ENCODE peak calls at places on chromosomes 2 and 18, in ten cellular contexts. One of them, this sample, is unnamed.
A peak's percentile ranks its signal among the peaks of the same experiment; 100 is the strongest.

GRCh38 chr2:165863816-165864221 is 69.8 kb upstream of the GALNT3 start:
- DNase-seq in CD4-positive, CD25-positive, alpha-beta regulatory T cell: peak; percentile 51
- DNase-seq in uterus: no peak
- DNase-seq in heart right ventricle: no peak
- DNase-seq in stomach: no peak
- DNase-seq in neural progenitor cell: peak; percentile 40
- DNase-seq in left ventricle myocardium inferior: no peak
- DNase-seq in GM23248: no peak
- DNase-seq in neuronal stem cell: no peak
- DNase-seq in mesenchymal stem cell: no peak
- DNase-seq in this sample: no peak

GRCh38 chr2:106030287-106031268 is 163.5 kb downstream of the UXS1 start:
- DNase-seq in GM23248: peak; percentile 56
- DNase-seq in heart right ventricle: peak; percentile 36
- DNase-seq in stomach: no peak
- DNase-seq in uterus: peak; percentile 67
- DNase-seq in CD4-positive, CD25-positive, alpha-beta regulatory T cell: no peak
- DNase-seq in neuronal stem cell: no peak
- DNase-seq in left ventricle myocardium inferior: peak; percentile 44
- DNase-seq in neural progenitor cell: no peak
- DNase-seq in mesenchymal stem cell: peak; percentile 64
- DNase-seq in this sample: no peak

GRCh38 chr18:27824275-27824674 is 352.7 kb downstream of the CDH2 start:
- DNase-seq in uterus: no peak
- DNase-seq in left ventricle myocardium inferior: no peak
- DNase-seq in neuronal stem cell: no peak
- DNase-seq in mesenchymal stem cell: no peak
- DNase-seq in GM23248: no peak
- DNase-seq in stomach: no peak
- DNase-seq in heart right ventricle: no peak
- DNase-seq in neural progenitor cell: no peak
- DNase-seq in CD4-positive, CD25-positive, alpha-beta regulatory T cell: no peak
- DNase-seq in this sample: no peak

GRCh38 chr2:113324684-113325160 is 46.0 kb upstream of the PAX8 start:
- DNase-seq in GM23248: peak; percentile 84
- DNase-seq in left ventricle myocardium inferior: peak; percentile 52
- DNase-seq in stomach: peak; percentile 50
- DNase-seq in CD4-positive, CD25-positive, alpha-beta regulatory T cell: peak; percentile 43
- DNase-seq in neuronal stem cell: no peak
- DNase-seq in neural progenitor cell: peak; percentile 84
- DNase-seq in mesenchymal stem cell: peak; percentile 40
- DNase-seq in uterus: peak; percentile 33
- DNase-seq in heart right ventricle: peak; percentile 62
- DNase-seq in this sample: no peak

GRCh38 chr2:64462940-64463339 is 9.0 kb downstream of the LGALSL start:
- DNase-seq in neuronal stem cell: no peak
- DNase-seq in uterus: no peak
- DNase-seq in GM23248: peak; percentile 82
- DNase-seq in CD4-positive, CD25-positive, alpha-beta regulatory T cell: no peak
- DNase-seq in heart right ventricle: no peak
- DNase-seq in mesenchymal stem cell: peak; percentile 27
- DNase-seq in stomach: no peak
- DNase-seq in neural progenitor cell: no peak
- DNase-seq in left ventricle myocardium inferior: no peak
- DNase-seq in this sample: no peak

GRCh38 chr2:48114256-48114655 is 208.0 kb upstream of the FBXO11 start:
- DNase-seq in CD4-positive, CD25-positive, alpha-beta regulatory T cell: peak; percentile 67
- DNase-seq in uterus: no peak
- DNase-seq in mesenchymal stem cell: peak; percentile 82
- DNase-seq in heart right ventricle: no peak
- DNase-seq in neuronal stem cell: no peak
- DNase-seq in stomach: peak; percentile 34
- DNase-seq in neural progenitor cell: no peak
- DNase-seq in left ventricle myocardium inferior: no peak
- DNase-seq in GM23248: peak; percentile 68
- DNase-seq in this sample: peak; percentile 38

GRCh38 chr2:190637903-190638618 is 10.8 kb upstream of the NAB1 start:
- DNase-seq in CD4-positive, CD25-positive, alpha-beta regulatory T cell: no peak
- DNase-seq in left ventricle myocardium inferior: peak; percentile 64
- DNase-seq in stomach: peak; percentile 38
- DNase-seq in heart right ventricle: peak; percentile 54
- DNase-seq in uterus: peak; percentile 21
- DNase-seq in GM23248: peak; percentile 18
- DNase-seq in neural progenitor cell: no peak
- DNase-seq in mesenchymal stem cell: peak; percentile 6
- DNase-seq in neuronal stem cell: no peak
- DNase-seq in this sample: no peak

GRCh38 chr2:8539743-8540551 is 141.9 kb upstream of the ID2 start:
- DNase-seq in CD4-positive, CD25-positive, alpha-beta regulatory T cell: peak; percentile 45
- DNase-seq in stomach: peak; percentile 68
- DNase-seq in left ventricle myocardium inferior: peak; percentile 37
- DNase-seq in neural progenitor cell: peak; percentile 21
- DNase-seq in heart right ventricle: no peak
- DNase-seq in neuronal stem cell: no peak
- DNase-seq in GM23248: no peak
- DNase-seq in mesenchymal stem cell: peak; percentile 15
- DNase-seq in uterus: peak; percentile 12
- DNase-seq in this sample: no peak

GRCh38 chr2:152694161-152694661 is 23.1 kb downstream of the PRPF40A start:
- DNase-seq in neural progenitor cell: no peak
- DNase-seq in neuronal stem cell: no peak
- DNase-seq in uterus: no peak
- DNase-seq in stomach: no peak
- DNase-seq in GM23248: peak; percentile 62
- DNase-seq in mesenchymal stem cell: peak; percentile 85
- DNase-seq in left ventricle myocardium inferior: no peak
- DNase-seq in CD4-positive, CD25-positive, alpha-beta regulatory T cell: peak; percentile 72
- DNase-seq in heart right ventricle: no peak
- DNase-seq in this sample: peak; percentile 20

GRCh38 chr2:73821227-73821626 is 7.5 kb upstream of the STAMBP start:
- DNase-seq in CD4-positive, CD25-positive, alpha-beta regulatory T cell: peak; percentile 31
- DNase-seq in heart right ventricle: no peak
- DNase-seq in neuronal stem cell: no peak
- DNase-seq in neural progenitor cell: no peak
- DNase-seq in mesenchymal stem cell: no peak
- DNase-seq in GM23248: no peak
- DNase-seq in stomach: no peak
- DNase-seq in left ventricle myocardium inferior: no peak
- DNase-seq in uterus: no peak
- DNase-seq in this sample: no peak

GRCh38 chr2:146532748-146533147 is 1312.1 kb upstream of the ACVR2A start:
- DNase-seq in mesenchymal stem cell: no peak
- DNase-seq in GM23248: no peak
- DNase-seq in CD4-positive, CD25-positive, alpha-beta regulatory T cell: no peak
- DNase-seq in stomach: no peak
- DNase-seq in heart right ventricle: no peak
- DNase-seq in left ventricle myocardium inferior: no peak
- DNase-seq in neural progenitor cell: no peak
- DNase-seq in uterus: no peak
- DNase-seq in neuronal stem cell: no peak
- DNase-seq in this sample: no peak

DNA sequence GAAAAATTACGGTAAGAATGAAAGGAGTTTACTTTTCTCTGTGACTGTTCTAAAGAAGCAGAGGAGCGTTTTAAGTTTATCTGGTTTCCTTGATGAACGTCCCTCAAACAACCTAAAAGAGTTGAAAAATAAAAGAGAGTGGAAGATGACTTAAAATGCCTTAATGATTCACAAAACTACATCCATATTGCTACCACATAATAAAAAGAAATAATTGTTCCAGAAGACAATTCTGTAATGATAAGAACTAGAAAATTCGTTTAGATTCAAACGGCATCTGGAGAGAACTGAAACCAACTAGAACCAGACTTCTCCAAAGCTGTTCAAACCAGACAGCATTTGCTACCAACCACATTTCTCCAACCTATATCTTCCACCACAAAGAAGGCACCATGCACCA is 68.1 kb downstream of the TEKT4 start:
- DNase-seq in left ventricle myocardium inferior: no peak
- DNase-seq in neuronal stem cell: no peak
- DNase-seq in heart right ventricle: no peak
- DNase-seq in stomach: no peak
- DNase-seq in uterus: no peak
- DNase-seq in CD4-positive, CD25-positive, alpha-beta regulatory T cell: no peak
- DNase-seq in neural progenitor cell: no peak
- DNase-seq in mesenchymal stem cell: no peak
- DNase-seq in GM23248: no peak
- DNase-seq in this sample: no peak
- H3K27me3 ChIP-seq in left ventricle myocardium inferior: peaks cover 86% of the 10 kb centered on the region
- H3K27me3 ChIP-seq in neuronal stem cell: no peaks in the 10 kb centered on the region
- H3K27me3 ChIP-seq in heart right ventricle: peaks cover 38% of the 10 kb centered on the region
- H3K27me3 ChIP-seq in stomach: peaks cover 7% of the 10 kb centered on the region
- H3K27me3 ChIP-seq in uterus: no peaks in the 10 kb centered on the region
- H3K27me3 ChIP-seq in CD4-positive, CD25-positive, alpha-beta regulatory T cell: peaks cover 2% of the 10 kb centered on the region
- H3K27me3 ChIP-seq in neural progenitor cell: no peaks in the 10 kb centered on the region
- H3K27me3 ChIP-seq in mesenchymal stem cell: peaks cover 2% of the 10 kb centered on the region
- H3K27me3 ChIP-seq in GM23248: peaks cover 20% of the 10 kb centered on the region
- H3K27me3 ChIP-seq in this sample: peaks cover 41% of the 10 kb centered on the region

GRCh38 chr18:48629730-48630324 is 91.0 kb downstream of the CTIF start:
- DNase-seq in neuronal stem cell: no peak
- DNase-seq in uterus: no peak
- DNase-seq in left ventricle myocardium inferior: no peak
- DNase-seq in heart right ventricle: no peak
- DNase-seq in GM23248: peak; percentile 98
- DNase-seq in mesenchymal stem cell: peak; percentile 90
- DNase-seq in stomach: no peak
- DNase-seq in neural progenitor cell: no peak
- DNase-seq in CD4-positive, CD25-positive, alpha-beta regulatory T cell: no peak
- DNase-seq in this sample: peak; percentile 20

GRCh38 chr18:48634491-48634890 is 95.7 kb downstream of the CTIF start:
- DNase-seq in mesenchymal stem cell: no peak
- DNase-seq in stomach: no peak
- DNase-seq in neural progenitor cell: no peak
- DNase-seq in GM23248: no peak
- DNase-seq in CD4-positive, CD25-positive, alpha-beta regulatory T cell: no peak
- DNase-seq in heart right ventricle: no peak
- DNase-seq in left ventricle myocardium inferior: no peak
- DNase-seq in uterus: no peak
- DNase-seq in neuronal stem cell: no peak
- DNase-seq in this sample: no peak

GRCh38 chr18:48632676-48633257 is 93.9 kb downstream of the CTIF start:
- DNase-seq in neuronal stem cell: no peak
- DNase-seq in stomach: no peak
- DNase-seq in mesenchymal stem cell: no peak
- DNase-seq in CD4-positive, CD25-positive, alpha-beta regulatory T cell: no peak
- DNase-seq in left ventricle myocardium inferior: no peak
- DNase-seq in GM23248: no peak
- DNase-seq in neural progenitor cell: no peak
- DNase-seq in uterus: no peak
- DNase-seq in heart right ventricle: no peak
- DNase-seq in this sample: no peak

GRCh38 chr18:48634975-48635374 is 96.1 kb downstream of the CTIF start:
- DNase-seq in mesenchymal stem cell: no peak
- DNase-seq in GM23248: no peak
- DNase-seq in neural progenitor cell: no peak
- DNase-seq in neuronal stem cell: no peak
- DNase-seq in heart right ventricle: no peak
- DNase-seq in uterus: no peak
- DNase-seq in stomach: no peak
- DNase-seq in left ventricle myocardium inferior: no peak
- DNase-seq in CD4-positive, CD25-positive, alpha-beta regulatory T cell: no peak
- DNase-seq in this sample: no peak

GRCh38 chr18:48631851-48632250 is 93.0 kb downstream of the CTIF start:
- DNase-seq in neural progenitor cell: no peak
- DNase-seq in left ventricle myocardium inferior: no peak
- DNase-seq in stomach: no peak
- DNase-seq in GM23248: no peak
- DNase-seq in heart right ventricle: no peak
- DNase-seq in mesenchymal stem cell: no peak
- DNase-seq in neuronal stem cell: no peak
- DNase-seq in uterus: no peak
- DNase-seq in CD4-positive, CD25-positive, alpha-beta regulatory T cell: no peak
- DNase-seq in this sample: no peak
- H3K4me1 ChIP-seq in neural progenitor cell: no peaks in the 10 kb centered on the region
- H3K4me1 ChIP-seq in left ventricle myocardium inferior: peaks cover 6% of the 10 kb centered on the region
- H3K4me1 ChIP-seq in stomach: peaks cover 8% of the 10 kb centered on the region
- H3K4me1 ChIP-seq in GM23248: peaks cover 33% of the 10 kb centered on the region
- H3K4me1 ChIP-seq in heart right ventricle: no peaks in the 10 kb centered on the region
- H3K4me1 ChIP-seq in mesenchymal stem cell: peaks cover 6% of the 10 kb centered on the region
- H3K4me1 ChIP-seq in neuronal stem cell: peaks cover 10% of the 10 kb centered on the region
- H3K4me1 ChIP-seq in uterus: no peaks in the 10 kb centered on the region
- H3K4me1 ChIP-seq in CD4-positive, CD25-positive, alpha-beta regulatory T cell: no peaks in the 10 kb centered on the region
- H3K4me1 ChIP-seq in this sample: no peaks in the 10 kb centered on the region

GRCh38 chr18:10971717-10972116 is 177.7 kb downstream of the PIEZO2 start:
- DNase-seq in mesenchymal stem cell: no peak
- DNase-seq in GM23248: no peak
- DNase-seq in CD4-positive, CD25-positive, alpha-beta regulatory T cell: no peak
- DNase-seq in neural progenitor cell: no peak
- DNase-seq in stomach: no peak
- DNase-seq in neuronal stem cell: no peak
- DNase-seq in heart right ventricle: no peak
- DNase-seq in left ventricle myocardium inferior: no peak
- DNase-seq in uterus: no peak
- DNase-seq in this sample: no peak
- H3K27me3 ChIP-seq in mesenchymal stem cell: no peaks in the 10 kb centered on the region
- H3K27me3 ChIP-seq in GM23248: no peaks in the 10 kb centered on the region
- H3K27me3 ChIP-seq in CD4-positive, CD25-positive, alpha-beta regulatory T cell: no peaks in the 10 kb centered on the region
- H3K27me3 ChIP-seq in neural progenitor cell: no peaks in the 10 kb centered on the region
- H3K27me3 ChIP-seq in stomach: no peaks in the 10 kb centered on the region
- H3K27me3 ChIP-seq in neuronal stem cell: no peaks in the 10 kb centered on the region
- H3K27me3 ChIP-seq in heart right ventricle: peaks cover 4% of the 10 kb centered on the region
- H3K27me3 ChIP-seq in left ventricle myocardium inferior: peaks cover 13% of the 10 kb centered on the region
- H3K27me3 ChIP-seq in uterus: no peaks in the 10 kb centered on the region
- H3K27me3 ChIP-seq in this sample: no peaks in the 10 kb centered on the region

GRCh38 chr2:197437380-197437779 is 2.6 kb upstream of the SF3B1 start:
- DNase-seq in neuronal stem cell: no peak
- DNase-seq in heart right ventricle: no peak
- DNase-seq in CD4-positive, CD25-positive, alpha-beta regulatory T cell: no peak
- DNase-seq in uterus: no peak
- DNase-seq in neural progenitor cell: no peak
- DNase-seq in GM23248: no peak
- DNase-seq in left ventricle myocardium inferior: no peak
- DNase-seq in stomach: no peak
- DNase-seq in mesenchymal stem cell: no peak
- DNase-seq in this sample: no peak

GRCh38 chr2:197431858-197432257 is 3.0 kb downstream of the SF3B1 start:
- DNase-seq in stomach: no peak
- DNase-seq in CD4-positive, CD25-positive, alpha-beta regulatory T cell: no peak
- DNase-seq in mesenchymal stem cell: no peak
- DNase-seq in neural progenitor cell: no peak
- DNase-seq in left ventricle myocardium inferior: no peak
- DNase-seq in GM23248: no peak
- DNase-seq in heart right ventricle: no peak
- DNase-seq in uterus: no peak
- DNase-seq in neuronal stem cell: no peak
- DNase-seq in this sample: no peak

GRCh38 chr2:197434541-197435513 is at the start of gene SF3B1:
- DNase-seq in stomach: peak; percentile 98
- DNase-seq in heart right ventricle: peak; percentile 99
- DNase-seq in neuronal stem cell: peak; percentile 96
- DNase-seq in uterus: peak; percentile 97
- DNase-seq in CD4-positive, CD25-positive, alpha-beta regulatory T cell: peak; percentile 99
- DNase-seq in left ventricle myocardium inferior: peak; percentile 98
- DNase-seq in mesenchymal stem cell: peak; percentile 99
- DNase-seq in GM23248: peak; percentile 98
- DNase-seq in neural progenitor cell: peak; percentile 98
- DNase-seq in this sample: peak; percentile 91

GRCh38 chr2:197435598-197436435 is 989 bp upstream of the SF3B1 start:
- DNase-seq in CD4-positive, CD25-positive, alpha-beta regulatory T cell: peak; percentile 33
- DNase-seq in neuronal stem cell: no peak
- DNase-seq in GM23248: no peak
- DNase-seq in heart right ventricle: no peak
- DNase-seq in neural progenitor cell: no peak
- DNase-seq in uterus: no peak
- DNase-seq in left ventricle myocardium inferior: no peak
- DNase-seq in stomach: no peak
- DNase-seq in mesenchymal stem cell: no peak
- DNase-seq in this sample: no peak

GRCh38 chr2:197433770-197434438 is 924 bp downstream of the SF3B1 start:
- DNase-seq in heart right ventricle: no peak
- DNase-seq in uterus: no peak
- DNase-seq in GM23248: peak; percentile 51
- DNase-seq in mesenchymal stem cell: peak; percentile 29
- DNase-seq in CD4-positive, CD25-positive, alpha-beta regulatory T cell: peak; percentile 38
- DNase-seq in neural progenitor cell: no peak
- DNase-seq in neuronal stem cell: no peak
- DNase-seq in stomach: no peak
- DNase-seq in left ventricle myocardium inferior: no peak
- DNase-seq in this sample: no peak
- H3K4me1 ChIP-seq in heart right ventricle: peaks cover 56% of the 10 kb centered on the region
- H3K4me1 ChIP-seq in uterus: no peaks in the 10 kb centered on the region
- H3K4me1 ChIP-seq in GM23248: peaks cover 27% of the 10 kb centered on the region
- H3K4me1 ChIP-seq in mesenchymal stem cell: peaks cover 13% of the 10 kb centered on the region
- H3K4me1 ChIP-seq in CD4-positive, CD25-positive, alpha-beta regulatory T cell: peaks cover 57% of the 10 kb centered on the region
- H3K4me1 ChIP-seq in neural progenitor cell: peaks cover 12% of the 10 kb centered on the region
- H3K4me1 ChIP-seq in neuronal stem cell: peaks cover 3% of the 10 kb centered on the region
- H3K4me1 ChIP-seq in stomach: peaks cover 61% of the 10 kb centered on the region
- H3K4me1 ChIP-seq in left ventricle myocardium inferior: peaks cover 74% of the 10 kb centered on the region
- H3K4me1 ChIP-seq in this sample: peaks cover 33% of the 10 kb centered on the region